ENCODE peak calls at places on chromosomes 12 and 14, in four cellular contexts. D, P, S and Y are unnamed samples.

GRCh38 chr14:53621986-53622385 is 334.6 kb downstream of the BMP4 start:
- DNase-seq in S (no peak), D (no peak), P (no peak), Y (no peak)

GRCh38 chr12:45668641-45669040 is 60.9 kb upstream of the ARID2 start:
- DNase-seq in P (no peak), D (no peak), S (no peak), Y (no peak)

GRCh38 chr14:21579976-21580375 is at the start of gene OR10G3:
- DNase-seq in P (no peak), S (no peak), D (no peak), Y (no peak)

GRCh38 chr12:71432936-71433335 is 6.7 kb upstream of the LGR5 start:
- DNase-seq in P (no peak), S (no peak), D (no peak), Y (no peak)

GRCh38 chr12:125100551-125101434 is 35.6 kb downstream of the AACS start:
- DNase-seq in P (peak), S (no peak), D (peak), Y (no peak)

GRCh38 chr12:122947352-122947792 is 18.9 kb downstream of the ABCB9 start:
- DNase-seq in D (no peak), P (peak), S (no peak), Y (no peak)

GRCh38 chr14:93962701-93963601 is 13.4 kb downstream of the ASB2 start:
- DNase-seq in S (no peak), P (peak), D (no peak), Y (peak)

GRCh38 chr12:87760943-87761342 is 268.3 kb downstream of the C12orf50 start:
- DNase-seq in P (no peak), D (no peak), S (no peak), Y (no peak)

GRCh38 chr14:42110167-42110566 is 503.5 kb downstream of the LRFN5 start:
- DNase-seq in D (peak), P (no peak), S (no peak), Y (no peak)